ENCODE peak calls at places on chromosomes 7 and 10, in four cellular contexts. J is activated naive CD4-positive, alpha-beta T cell treated with anti-CD3 and anti-CD28 coated beads, Interleukin-2, amount 10 ng/mL, durations not matched to agents 7 days and 5 days; I is HTR-8/SVneo; M is T-helper 2 cell treated with Interferon-gamma antibody and Interleukin-4, amounts not matched to agents 5 μg/mL and 100 μg/mL, for 36 hours. C is an unnamed sample.

GRCh38 chr10:50536617-50537252 is 87.0 kb downstream of the SGMS1 start:
- DNase-seq in J (no peak), I (no peak), M (no peak), C (no peak)

GRCh38 chr7:146982482-146982881 is 865.9 kb downstream of the CNTNAP2 start:
- DNase-seq in J (no peak), I (no peak), M (no peak), C (no peak)

GRCh38 chr7:36129048-36129534 is 24.0 kb upstream of the EEPD1 start:
- DNase-seq in J (no peak), I (no peak), M (no peak), C (peak)

GRCh38 chr10:4767033-4767814 is 58.8 kb upstream of the AKR1E2 start:
- DNase-seq in J (no peak), I (no peak), M (no peak), C (peak)

GRCh38 chr10:69361303-69361614 is 55.5 kb downstream of the TACR2 start:
- DNase-seq in J (no peak), I (no peak), M (no peak), C (no peak)

GRCh38 chr7:159091480-159092475 is 52.9 kb downstream of the VIPR2 start:
- DNase-seq in J (peak), I (no peak), M (no peak), C (peak)

GRCh38 chr7:65554-65953 is 126.8 kb upstream of the FAM20C start:
- DNase-seq in J (no peak), I (no peak), M (no peak), C (no peak)

GRCh38 chr10:98309366-98310355 is 41.7 kb upstream of the LOXL4 start:
- DNase-seq in J (peak), I (peak), M (peak), C (peak)

GRCh38 chr7:46076527-46076926 is 155.5 kb upstream of the IGFBP3 start:
- DNase-seq in J (no peak), I (no peak), M (no peak), C (no peak)

GRCh38 chr7:151459726-151460473 is 20.0 kb upstream of the CRYGN start:
- DNase-seq in J (no peak), I (peak), M (no peak), C (peak)

GRCh38 chr10:76583711-76584161 is 1053.9 kb downstream of the KCNMA1 start:
- DNase-seq in J (no peak), I (peak), M (no peak), C (no peak)

GRCh38 chr10:132609211-132609610 is 71.6 kb downstream of the INPP5A start:
- DNase-seq in J (no peak), I (no peak), M (no peak), C (peak)

GRCh38 chr10:93790454-93790853 is 32.7 kb downstream of the LGI1 start:
- DNase-seq in J (no peak), I (no peak), M (no peak), C (no peak)

GRCh38 chr7:133001727-133002126 is 80.2 kb downstream of the CHCHD3 start:
- DNase-seq in J (no peak), I (no peak), M (no peak), C (no peak)

GRCh38 chr10:5527332-5528200 is 2.8 kb downstream of the CALML3 start:
- DNase-seq in J (no peak), I (no peak), M (no peak), C (no peak)

GRCh38 chr10:633279-634245 is 55.9 kb downstream of the DIP2C start:
- DNase-seq in J (no peak), I (no peak), M (no peak), C (no peak)

GRCh38 chr7:13538669-13539068 is 450.8 kb downstream of the ETV1 start:
- DNase-seq in J (no peak), I (no peak), M (no peak), C (no peak)

GRCh38 chr10:91034494-91035157 is 113.7 kb upstream of the ANKRD1 start:
- DNase-seq in J (no peak), I (peak), M (no peak), C (peak)

GRCh38 chr10:1009071-1009494 is 16.6 kb downstream of the IDI2 start:
- DNase-seq in J (no peak), I (no peak), M (no peak), C (no peak)

GRCh38 chr10:21285742-21286311 is 239.7 kb downstream of the SKIDA1 start:
- DNase-seq in J (no peak), I (no peak), M (no peak), C (no peak)

GRCh38 chr10:99685232-99686041 is 26.1 kb downstream of the ENTPD7 start:
- DNase-seq in J (no peak), I (no peak), M (no peak), C (no peak)

GRCh38 chr10:13450078-13450477 is 78.7 kb downstream of the BEND7 start:
- DNase-seq in J (no peak), I (no peak), M (no peak), C (no peak)

GRCh38 chr7:53418834-53419482 is 383.5 kb downstream of the POM121L12 start:
- DNase-seq in J (no peak), I (no peak), M (no peak), C (no peak)

GRCh38 chr7:1054438-1055083 is 10.2 kb downstream of the GPR146 start:
- DNase-seq in J (no peak), I (no peak), M (no peak), C (no peak)

GRCh38 chr10:92238586-92239098 is 52.2 kb downstream of the CPEB3 start:
- DNase-seq in J (no peak), I (peak), M (no peak), C (peak)

GRCh38 chr10:86648706-86649426 is 5.5 kb upstream of the OPN4 start:
- DNase-seq in J (peak), I (peak), M (no peak), C (no peak)

GRCh38 chr7:135074096-135074495 is 73.8 kb upstream of the TMEM140 start:
- DNase-seq in J (no peak), I (no peak), M (no peak), C (no peak)

GRCh38 chr10:3754727-3755439 is 30.1 kb downstream of the KLF6 start:
- DNase-seq in J (no peak), I (peak), M (no peak), C (no peak)

GRCh38 chr10:25536027-25536426 is 361.2 kb downstream of the GPR158 start:
- DNase-seq in J (no peak), I (no peak), M (no peak), C (no peak)

GRCh38 chr10:79413196-79413595 is 32.2 kb downstream of the ZCCHC24 start:
- DNase-seq in J (no peak), I (peak), M (peak), C (no peak)

C was measured in Peyer's patch.